ENCODE peak calls at places on chromosomes 5 and 9, in ten cellular contexts. T is type B pancreatic cell; B is IMR-90; Q is K562; L is CD8-positive, alpha-beta T cell; A is neural crest cell; M is right atrium auricular region; N is WTC11; Z is AG09319; J is activated CD8-positive, alpha-beta T cell treated with anti-CD3 and anti-CD28 coated beads for 36 hours. G is an unnamed sample.

GRCh38 chr9:98644011-98644410 is 64.7 kb downstream of the GABBR2 start:
- DNase-seq in T (no peak), B (peak), Q (no peak), L (no peak), A (no peak), M (no peak), N (no peak), Z (no peak), J (no peak), G (no peak)

GRCh38 chr5:135217669-135218485 is 181.2 kb downstream of the MACROH2A1 start:
- DNase-seq in T (peak), B (no peak), Q (peak), L (peak), A (no peak), M (peak), N (peak), Z (no peak), J (no peak), G (no peak)

GRCh38 chr5:177310757-177311173 is 933 bp downstream of the MXD3 start:
- DNase-seq in T (no peak), B (peak), Q (peak), L (no peak), A (no peak), M (no peak), N (no peak), Z (no peak), J (peak), G (no peak)

GRCh38 chr5:74205745-74206570 is 434.6 kb downstream of the ENC1 start:
- DNase-seq in T (no peak), B (no peak), Q (no peak), L (no peak), A (no peak), M (no peak), N (no peak), Z (no peak), J (no peak), G (no peak)

GRCh38 chr5:126595486-126596083 is 566 bp upstream of the ALDH7A1 start:
- DNase-seq in T (peak), B (peak), Q (no peak), L (no peak), A (no peak), M (no peak), N (no peak), Z (no peak), J (no peak), G (no peak)

GRCh38 chr9:129175515-129175824 is 2.6 kb downstream of the IER5L start:
- DNase-seq in T (no peak), B (no peak), Q (no peak), L (no peak), A (no peak), M (no peak), N (no peak), Z (no peak), J (no peak), G (no peak)

GRCh38 chr9:75699017-75699416 is 191.5 kb upstream of the PCSK5 start:
- DNase-seq in T (no peak), B (no peak), Q (no peak), L (no peak), A (no peak), M (no peak), N (no peak), Z (no peak), J (no peak), G (no peak)

GRCh38 chr9:133842721-133843227 is 104.6 kb upstream of the SARDH start:
- DNase-seq in T (no peak), B (no peak), Q (no peak), L (no peak), A (no peak), M (no peak), N (no peak), Z (no peak), J (no peak), G (no peak)

GRCh38 chr5:91296691-91297143 is 86.4 kb downstream of the ARRDC3 start:
- DNase-seq in T (no peak), B (no peak), Q (no peak), L (no peak), A (no peak), M (peak), N (no peak), Z (peak), J (no peak), G (peak)

GRCh38 chr9:33273972-33274328 is 9.1 kb downstream of the CHMP5 start:
- DNase-seq in T (no peak), B (peak), Q (no peak), L (no peak), A (no peak), M (no peak), N (no peak), Z (no peak), J (no peak), G (no peak)

GRCh38 chr5:14206028-14206725 is 63.0 kb downstream of the TRIO start:
- DNase-seq in T (no peak), B (no peak), Q (no peak), L (no peak), A (no peak), M (no peak), N (no peak), Z (no peak), J (no peak), G (no peak)

GRCh38 chr9:137316012-137316981 is 14.2 kb upstream of the NRARP start:
- DNase-seq in T (peak), B (no peak), Q (peak), L (peak), A (no peak), M (no peak), N (peak), Z (no peak), J (peak), G (no peak)

GRCh38 chr9:127345566-127345965 is 51.4 kb upstream of the SLC2A8 start:
- DNase-seq in T (no peak), B (no peak), Q (no peak), L (no peak), A (no peak), M (no peak), N (no peak), Z (no peak), J (no peak), G (no peak)

GRCh38 chr9:127351182-127352166 is 45.5 kb upstream of the SLC2A8 start:
- DNase-seq in T (no peak), B (no peak), Q (no peak), L (no peak), A (no peak), M (no peak), N (no peak), Z (no peak), J (no peak), G (no peak)

GRCh38 chr9:127349483-127350127 is 47.4 kb upstream of the SLC2A8 start:
- DNase-seq in T (peak), B (no peak), Q (no peak), L (no peak), A (no peak), M (no peak), N (no peak), Z (no peak), J (no peak), G (no peak)

GRCh38 chr9:127346584-127346983 is 50.4 kb upstream of the SLC2A8 start:
- DNase-seq in T (no peak), B (no peak), Q (no peak), L (no peak), A (no peak), M (no peak), N (no peak), Z (no peak), J (no peak), G (no peak)

DNA sequence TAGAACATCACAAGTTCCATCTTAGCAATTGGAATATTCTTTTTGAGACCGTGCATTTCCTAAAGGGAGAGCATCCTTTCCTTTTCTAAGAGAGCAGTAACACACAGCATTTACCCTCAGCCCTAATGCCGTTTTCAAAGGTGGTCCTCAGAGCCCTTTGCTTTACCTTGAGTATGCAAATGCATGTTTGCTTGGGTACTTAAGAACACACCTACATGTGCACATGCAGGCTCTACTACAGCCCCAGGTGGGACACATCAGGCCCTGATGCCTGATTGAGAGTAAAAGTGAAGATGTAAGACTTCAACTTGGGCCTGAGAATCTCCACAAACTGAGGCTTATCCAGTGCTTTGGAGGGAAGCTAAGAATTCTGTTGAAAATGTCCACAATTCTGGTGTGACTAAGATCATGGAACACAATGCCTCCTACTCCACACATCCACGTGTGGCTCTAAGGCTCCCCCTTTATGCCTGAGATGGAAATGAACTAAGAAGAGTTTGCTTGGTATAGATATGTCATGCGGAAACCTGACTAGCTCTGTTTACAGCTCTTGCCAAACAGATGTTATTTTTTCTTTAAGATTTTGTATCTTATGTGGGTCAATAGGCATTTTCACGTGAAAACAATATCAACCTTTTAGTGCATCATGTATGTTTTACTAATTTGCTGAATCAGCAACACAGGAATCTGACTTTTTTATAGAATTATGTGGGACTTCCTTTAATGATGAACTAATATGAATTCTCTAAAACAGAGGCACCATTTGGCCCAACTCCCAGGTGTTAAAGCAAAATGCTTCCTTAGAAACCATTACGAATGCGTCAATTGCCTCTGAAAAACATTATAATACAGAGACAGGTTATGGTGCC is 48.9 kb upstream of the SLC2A8 start:
- DNase-seq in T (peak), B (peak), Q (no peak), L (no peak), A (no peak), M (no peak), N (no peak), Z (peak), J (no peak), G (no peak)
- TF ChIP-seq CTCF in T (peak), B (peak), Q (no peak), L (no peak), A (no peak), M (no peak), N (no peak), Z (peak), J (no peak), G (no peak)

GRCh38 chr5:2686725-2687124 is 64.8 kb downstream of the IRX2 start:
- DNase-seq in T (no peak), B (no peak), Q (no peak), L (no peak), A (no peak), M (no peak), N (peak), Z (no peak), J (no peak), G (no peak)
- TF ChIP-seq CTCF in T (no peak), B (no peak), Q (no peak), L (no peak), A (no peak), M (no peak), N (no peak), Z (no peak), J (no peak), G (no peak)

DNA sequence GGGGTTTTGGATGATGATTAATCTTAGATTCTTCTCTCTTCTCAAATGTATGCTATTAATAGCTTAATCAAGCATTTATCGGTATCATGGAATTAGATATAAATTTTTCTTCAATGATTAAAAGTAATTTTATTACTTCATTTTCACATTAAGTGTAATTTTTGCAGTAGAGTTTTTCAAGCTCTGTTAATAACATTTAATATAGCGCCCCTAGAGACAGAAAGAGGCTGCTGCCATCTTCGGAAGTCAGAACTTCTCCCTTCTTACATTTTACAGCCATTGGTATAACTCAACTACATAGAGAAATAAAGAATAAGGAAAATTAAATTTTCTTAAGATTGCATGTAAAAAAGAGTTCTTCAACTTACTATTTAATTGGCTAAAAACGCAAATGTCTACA is 540.3 kb downstream of the GABRG2 start:
- DNase-seq in T (no peak), B (no peak), Q (no peak), L (no peak), A (no peak), M (no peak), N (no peak), Z (no peak), J (no peak), G (no peak)
- TF ChIP-seq CTCF in T (peak), B (no peak), Q (no peak), L (no peak), A (peak), M (no peak), N (no peak), Z (no peak), J (no peak), G (no peak)

GRCh38 chr9:35716236-35716635 is 15.8 kb downstream of the TLN1 start:
- DNase-seq in T (no peak), B (no peak), Q (no peak), L (no peak), A (no peak), M (no peak), N (no peak), Z (no peak), J (no peak), G (no peak)
- TF ChIP-seq CTCF in T (no peak), B (no peak), Q (no peak), L (no peak), A (no peak), M (no peak), N (no peak), Z (no peak), J (no peak), G (no peak)

G was measured in AG09309.